ENCODE peak calls at places on chromosomes 3 and 15, in five cellular contexts. D is MM.1S, R is neural progenitor cell, B is PC-3, C is GM23338. T is an unnamed sample. For H3F3A, the result is how much of the 10 kb centered on the place peaks cover.

GRCh38 chr15:32041294-32041693 is 11.0 kb downstream of the CHRNA7 start:
- DNase-seq in B (no peak), C (peak), R (peak), D (no peak), T (no peak)

GRCh38 chr15:76470691-76471090 is 134.1 kb downstream of the ISL2 start:
- DNase-seq in R (no peak), C (no peak), B (no peak), D (no peak), T (peak)

GRCh38 chr3:150291515-150291914 is 116.6 kb upstream of the TSC22D2 start:
- DNase-seq in R (no peak), B (no peak), C (no peak), D (no peak), T (no peak)

GRCh38 chr15:56757884-56758283 is 24.6 kb upstream of the ZNF280D start:
- DNase-seq in D (no peak), R (no peak), C (no peak), B (no peak), T (no peak)

GRCh38 chr15:89136818-89137772 is 48.8 kb downstream of the ABHD2 start:
- DNase-seq in B (no peak), C (no peak), R (no peak), D (no peak), T (peak)

GRCh38 chr3:161415506-161416231 is 44.4 kb upstream of the SPTSSB start:
- DNase-seq in C (peak), R (no peak), D (no peak), B (peak), T (peak)

GRCh38 chr3:12991861-12992281 is 81.4 kb downstream of the IQSEC1 start:
- DNase-seq in D (no peak), C (no peak), R (no peak), B (no peak), T (no peak)

GRCh38 chr15:85010472-85011209 is 29.0 kb downstream of the PDE8A start:
- DNase-seq in D (no peak), R (peak), C (no peak), B (no peak), T (no peak)

GRCh38 chr3:4736284-4736861 is 242.9 kb upstream of the BHLHE40 start:
- DNase-seq in C (no peak), D (no peak), B (peak), R (no peak), T (peak)

GRCh38 chr15:64596701-64597468 is 136.5 kb downstream of the ZNF609 start:
- DNase-seq in C (peak), D (peak), R (peak), B (no peak), T (peak)

GRCh38 chr3:12954891-12955650 is 113.7 kb upstream of the RPL32 start:
- DNase-seq in B (no peak), R (no peak), C (no peak), D (no peak), T (peak)

GRCh38 chr3:170258105-170258487 is 35.9 kb downstream of the PRKCI start:
- DNase-seq in R (no peak), D (peak), B (no peak), C (peak), T (peak)

GRCh38 chr15:75693501-75694240 is 19.0 kb downstream of the CSPG4 start:
- DNase-seq in B (no peak), R (no peak), D (no peak), C (no peak), T (peak)

GRCh38 chr3:76646921-76647562 is 392.9 kb upstream of the ROBO2 start:
- DNase-seq in C (peak), R (peak), D (no peak), B (no peak), T (no peak)

GRCh38 chr3:98791341-98792325 is 28.5 kb downstream of the ST3GAL6 start:
- DNase-seq in R (no peak), B (no peak), C (no peak), D (no peak), T (peak)
- H3F3A ChIP-seq in R (under half), B (under half), C (under half), D (half or more), T (half or more)

GRCh38 chr3:128491071-128491899 is 1.7 kb downstream of the GATA2 start:
- DNase-seq in R (peak), D (no peak), C (no peak), B (peak), T (peak)

GRCh38 chr3:128493221-128494151 is 485 bp upstream of the GATA2 start:
- DNase-seq in C (no peak), D (no peak), B (no peak), R (peak), T (peak)

GRCh38 chr3:128491900-128492352 is 1.1 kb downstream of the GATA2 start:
- DNase-seq in B (no peak), D (no peak), R (no peak), C (no peak), T (no peak)

GRCh38 chr3:128494152-128494650 is 1.2 kb upstream of the GATA2 start:
- DNase-seq in R (peak), B (no peak), C (no peak), D (no peak), T (no peak)

GRCh38 chr3:128492353-128493220 is at the start of gene GATA2:
- DNase-seq in C (peak), R (peak), B (peak), D (no peak), T (peak)
- TF ChIP-seq EZH2 in C (peak), R (peak), B (no peak), D (peak), T (no peak)

GRCh38 chr3:171774516-171774915 is 35.8 kb downstream of the PLD1 start:
- DNase-seq in B (no peak), R (no peak), D (no peak), C (no peak), T (no peak)
- TF ChIP-seq EZH2phosphoT487 in B (no peak), R (no peak), D (no peak), C (no peak), T (no peak)

DNA sequence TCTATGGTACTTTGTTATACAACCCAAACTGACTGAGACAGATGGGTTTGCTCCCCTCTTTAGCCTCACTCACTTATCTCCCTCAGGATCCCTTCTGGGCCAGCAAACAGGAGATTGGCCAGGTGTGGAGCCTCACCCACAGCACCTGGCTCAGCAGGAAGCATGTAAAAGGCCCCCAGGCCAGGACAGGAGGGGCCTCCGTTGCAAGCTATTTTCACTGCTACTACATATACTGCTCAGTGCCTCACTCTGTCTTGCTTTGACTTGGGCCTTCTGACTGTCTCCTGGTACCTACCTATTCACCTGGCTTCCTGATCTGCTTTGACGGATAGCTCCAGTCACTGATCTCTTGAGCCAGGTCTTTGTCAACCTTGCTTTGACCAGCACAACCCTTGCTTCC is 20.4 kb upstream of the TPM1 start:
- DNase-seq in D (no peak), R (no peak), C (no peak), B (no peak), T (no peak)
- H3F3A ChIP-seq in D (under half), R (under half), C (under half), B (under half), T (under half)

DNA sequence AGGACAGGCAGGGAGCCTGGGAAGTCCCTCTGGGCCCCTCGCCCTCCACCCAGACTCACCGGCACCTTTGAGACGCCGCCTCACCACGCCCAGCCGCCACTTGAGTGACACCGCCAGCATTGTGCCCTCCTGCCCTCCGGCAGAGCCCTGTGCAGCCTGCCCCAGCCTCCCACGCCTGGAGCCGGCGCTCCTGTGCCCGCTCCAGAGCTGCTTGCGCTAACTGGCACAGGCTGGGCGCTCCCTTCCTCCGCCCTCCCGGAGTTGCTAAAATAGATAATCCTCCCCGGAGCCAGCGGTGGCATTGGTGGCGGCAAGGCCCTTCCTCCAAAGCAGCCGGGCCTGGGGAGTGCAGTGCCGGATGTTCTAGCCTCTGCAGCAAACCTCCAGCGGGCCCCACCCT is 15.7 kb upstream of the GRIP2 start:
- DNase-seq in C (peak), R (no peak), D (no peak), B (no peak), T (no peak)
- TF ChIP-seq EZH2 in C (no peak), R (no peak), D (no peak), B (no peak), T (no peak)

GRCh38 chr3:184679056-184679502 is 32.8 kb downstream of the MAGEF1 start:
- DNase-seq in R (peak), B (no peak), C (peak), D (no peak), T (no peak)

GRCh38 chr3:184678317-184679055 is 33.4 kb downstream of the MAGEF1 start:
- DNase-seq in C (no peak), D (no peak), B (no peak), R (no peak), T (no peak)

GRCh38 chr3:184682671-184683070 is 29.2 kb downstream of the MAGEF1 start:
- DNase-seq in R (no peak), D (no peak), C (no peak), B (no peak), T (no peak)

GRCh38 chr3:184683234-184683633 is 28.6 kb downstream of the MAGEF1 start:
- DNase-seq in R (no peak), C (no peak), B (no peak), D (no peak), T (no peak)

GRCh38 chr3:184680411-184680990 is 31.4 kb downstream of the MAGEF1 start:
- DNase-seq in D (no peak), C (no peak), B (no peak), R (no peak), T (no peak)
- TF ChIP-seq EZH2phosphoT487 in D (no peak), C (no peak), B (no peak), R (no peak), T (no peak)